ENCODE peak calls at places on chromosome 15, in four cellular contexts. W is HCT116, I is GM23248, B is MM.1S. K is an unnamed sample. For H3K4me1, the result is how much of the 10 kb centered on the place peaks cover.

GRCh38 chr15:29988689-29989088 is 94.1 kb upstream of the GOLGA8J start:
- DNase-seq in W (no peak), I (peak), B (no peak), K (no peak)

GRCh38 chr15:80093854-80094418 is 34.5 kb downstream of the ZFAND6 start:
- DNase-seq in W (no peak), I (no peak), B (no peak), K (peak)

GRCh38 chr15:39213385-39213840 is 367.5 kb upstream of the THBS1 start:
- DNase-seq in W (peak), I (peak), B (no peak), K (peak)

GRCh38 chr15:22888120-22888859 is 49.8 kb downstream of the NIPA2 start:
- DNase-seq in W (no peak), I (peak), B (no peak), K (peak)

GRCh38 chr15:101446527-101447167 is 42.9 kb downstream of the PCSK6 start:
- DNase-seq in W (no peak), I (peak), B (no peak), K (peak)

GRCh38 chr15:68667800-68668625 is 89.2 kb downstream of the CORO2B start:
- DNase-seq in W (no peak), I (no peak), B (no peak), K (no peak)

GRCh38 chr15:30872341-30872748 is 31.4 kb upstream of the FAN1 start:
- DNase-seq in W (no peak), I (peak), B (no peak), K (peak)

GRCh38 chr15:100761253-100761935 is 118.2 kb upstream of the ALDH1A3 start:
- DNase-seq in W (no peak), I (no peak), B (no peak), K (no peak)

GRCh38 chr15:82763361-82764142 is 42.3 kb downstream of the FSD2 start:
- DNase-seq in W (no peak), I (no peak), B (no peak), K (peak)

GRCh38 chr15:71275098-71275497 is 159.8 kb downstream of the THSD4 start:
- DNase-seq in W (no peak), I (peak), B (no peak), K (peak)

GRCh38 chr15:32869814-32870213 is 152.0 kb downstream of the GREM1 start:
- DNase-seq in W (no peak), I (no peak), B (no peak), K (no peak)

GRCh38 chr15:28878209-28878608 is 7.6 kb upstream of the APBA2 start:
- DNase-seq in W (no peak), I (no peak), B (no peak), K (no peak)

GRCh38 chr15:40293006-40293405 is 10.1 kb upstream of the ANKRD63 start:
- DNase-seq in W (no peak), I (no peak), B (no peak), K (no peak)

GRCh38 chr15:22936577-22937472 is 43.3 kb downstream of the CYFIP1 start:
- DNase-seq in W (no peak), I (no peak), B (no peak), K (no peak)

GRCh38 chr15:60390931-60391501 is 6.8 kb downstream of the ANXA2 start:
- DNase-seq in W (peak), I (peak), B (no peak), K (peak)

GRCh38 chr15:42106278-42106677 is 11.9 kb upstream of the PLA2G4D start:
- DNase-seq in W (no peak), I (no peak), B (no peak), K (no peak)

GRCh38 chr15:94670436-94671034 is 439.2 kb downstream of the MCTP2 start:
- DNase-seq in W (peak), I (peak), B (peak), K (peak)

GRCh38 chr15:50182233-50183013 is 427 bp downstream of the SLC27A2 start:
- DNase-seq in W (peak), I (peak), B (peak), K (no peak)

GRCh38 chr15:57090460-57090859 is 172.0 kb downstream of the TCF12 start:
- DNase-seq in W (no peak), I (no peak), B (no peak), K (no peak)

GRCh38 chr15:29140475-29141172 is 129.0 kb downstream of the NSMCE3 start:
- DNase-seq in W (no peak), I (no peak), B (no peak), K (no peak)

GRCh38 chr15:31383150-31383549 is 56.5 kb downstream of the KLF13 start:
- DNase-seq in W (no peak), I (no peak), B (no peak), K (no peak)

DNA sequence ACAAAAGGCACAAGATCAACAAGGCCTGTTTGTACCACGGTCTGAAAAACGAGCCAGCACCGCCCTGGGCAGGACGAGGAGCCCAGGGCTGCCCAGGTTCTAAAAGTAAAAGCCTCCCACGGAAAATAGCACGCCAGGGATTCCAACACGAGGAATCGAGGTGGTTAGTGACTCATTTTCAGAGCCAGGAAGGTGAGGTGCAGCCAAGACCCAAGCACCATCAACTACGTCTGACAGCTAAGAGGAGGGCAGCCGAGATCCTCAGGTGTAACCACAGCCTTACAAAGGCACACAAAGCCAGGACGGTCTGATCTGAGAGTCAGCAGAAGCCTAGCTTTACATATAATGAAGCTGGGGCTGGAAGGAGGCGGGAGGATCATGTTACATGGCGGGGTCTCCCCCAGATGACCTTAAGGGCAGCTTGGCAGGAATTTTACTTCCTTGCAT is 52.5 kb downstream of the ATP10A start:
- DNase-seq in W (no peak), I (no peak), B (peak), K (no peak)
- TF ChIP-seq EZH2phosphoT487 in W (no peak), I (no peak), B (no peak), K (no peak)

GRCh38 chr15:59306520-59307163 is 66.0 kb downstream of the MYO1E start:
- DNase-seq in W (no peak), I (peak), B (no peak), K (peak)
- H3K9ac ChIP-seq in W (no peak), I (peak), B (no peak), K (peak)

GRCh38 chr15:63498815-63499549 is 5.4 kb upstream of the USP3 start:
- DNase-seq in W (no peak), I (peak), B (no peak), K (no peak)
- H3K4me1 ChIP-seq in W (under half), I (under half), B (under half), K (half or more)

GRCh38 chr15:61769557-61769956 is 290.7 kb downstream of the VPS13C start:
- DNase-seq in W (no peak), I (no peak), B (no peak), K (no peak)
- TF ChIP-seq EZH2phosphoT487 in W (no peak), I (no peak), B (no peak), K (no peak)

GRCh38 chr15:73617910-73618309 is 15.3 kb downstream of the NPTN start:
- DNase-seq in W (no peak), I (no peak), B (no peak), K (no peak)
- H3K9ac ChIP-seq in W (no peak), I (no peak), B (no peak), K (no peak)

GRCh38 chr15:63047792-63048114 is 5.2 kb downstream of the TPM1 start:
- DNase-seq in W (no peak), I (no peak), B (no peak), K (no peak)

GRCh38 chr15:63048115-63048985 is 5.8 kb downstream of the TPM1 start:
- DNase-seq in W (peak), I (peak), B (peak), K (peak)

GRCh38 chr15:63049747-63050439 is 7.3 kb downstream of the TPM1 start:
- DNase-seq in W (no peak), I (peak), B (no peak), K (no peak)

GRCh38 chr15:63050737-63051700 is 8.5 kb downstream of the TPM1 start:
- DNase-seq in W (no peak), I (peak), B (no peak), K (peak)

GRCh38 chr15:63048986-63049665 is 6.6 kb downstream of the TPM1 start:
- DNase-seq in W (no peak), I (peak), B (peak), K (peak)
- H3K4me1 ChIP-seq in W (under half), I (half or more), B (under half), K (half or more)

GRCh38 chr15:63076136-63077005 is 33.8 kb downstream of the TPM1 start:
- DNase-seq in W (no peak), I (no peak), B (no peak), K (no peak)
- TF ChIP-seq EZH2phosphoT487 in W (no peak), I (no peak), B (no peak), K (no peak)

DNA sequence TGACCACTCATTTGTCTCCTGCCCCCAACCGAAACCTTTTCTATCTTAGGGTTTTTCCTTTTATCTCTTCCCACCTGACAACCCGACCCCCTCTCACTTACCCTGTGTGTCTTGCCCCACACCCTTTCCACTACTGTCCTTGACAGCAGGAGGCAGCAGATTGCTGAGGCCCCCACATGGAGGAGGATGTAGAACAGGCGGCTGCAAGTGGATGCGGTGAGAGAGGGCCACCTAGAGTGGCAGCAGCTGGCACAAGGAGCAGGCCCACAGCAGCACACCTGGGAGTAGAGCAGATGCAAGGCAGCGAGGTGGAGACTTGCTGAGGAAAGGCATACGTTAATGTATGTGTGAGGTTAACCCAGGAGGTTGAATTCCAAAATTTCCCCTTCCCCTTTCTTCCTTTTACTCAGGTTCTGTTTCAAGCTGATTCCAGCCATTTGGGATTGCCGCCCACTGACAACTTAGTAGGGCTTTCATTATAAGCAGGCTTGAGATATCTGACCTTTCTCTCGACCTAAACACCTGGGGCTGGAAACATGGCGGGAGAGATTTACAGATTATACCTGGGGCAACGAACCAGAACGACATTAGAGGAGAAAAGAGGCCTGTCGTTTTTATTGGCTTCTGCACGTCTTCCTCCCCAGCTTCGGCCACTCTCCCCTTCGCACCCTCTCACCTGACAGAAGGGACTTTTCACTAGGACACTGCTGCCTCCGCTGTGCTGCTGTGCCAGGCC is 643 bp downstream of the SERINC4 start:
- DNase-seq in W (no peak), I (peak), B (no peak), K (no peak)
- H3K9ac ChIP-seq in W (no peak), I (no peak), B (no peak), K (peak)

GRCh38 chr15:72481015-72481659 is 7.0 kb downstream of the ARIH1 start:
- DNase-seq in W (no peak), I (no peak), B (no peak), K (no peak)
- H3K4me1 ChIP-seq in W (under half), I (under half), B (under half), K (under half)

K was measured in PC-3.